ENCODE peak calls at places on chromosomes 7 and 10, in six cellular contexts. One of them, this sample, is unnamed.

GRCh38 chr7:55050286-55050685 is 31.5 kb downstream of the EGFR start:
- DNase-seq in left ventricle myocardium inferior: no peak
- DNase-seq in cardiac muscle cell: no peak
- DNase-seq in tibial artery: no peak
- DNase-seq in CD8-positive, alpha-beta memory T cell: no peak
- DNase-seq in neural progenitor cell: no peak
- DNase-seq in this sample: no peak

GRCh38 chr10:110456046-110456445 is 41.7 kb upstream of the DUSP5 start:
- DNase-seq in left ventricle myocardium inferior: no peak
- DNase-seq in cardiac muscle cell: no peak
- DNase-seq in tibial artery: no peak
- DNase-seq in CD8-positive, alpha-beta memory T cell: no peak
- DNase-seq in neural progenitor cell: no peak
- DNase-seq in this sample: peak; percentile 86

GRCh38 chr10:88541116-88541626 is 41.9 kb downstream of the RNLS start:
- DNase-seq in left ventricle myocardium inferior: no peak
- DNase-seq in cardiac muscle cell: no peak
- DNase-seq in tibial artery: no peak
- DNase-seq in CD8-positive, alpha-beta memory T cell: no peak
- DNase-seq in neural progenitor cell: no peak
- DNase-seq in this sample: no peak

GRCh38 chr10:79375321-79376077 is 28.2 kb downstream of the PPIF start:
- DNase-seq in left ventricle myocardium inferior: no peak
- DNase-seq in cardiac muscle cell: peak; percentile 19
- DNase-seq in tibial artery: peak; percentile 61
- DNase-seq in CD8-positive, alpha-beta memory T cell: no peak
- DNase-seq in neural progenitor cell: no peak
- DNase-seq in this sample: no peak

GRCh38 chr10:69246581-69247312 is 26.6 kb downstream of the HKDC1 start:
- DNase-seq in left ventricle myocardium inferior: no peak
- DNase-seq in cardiac muscle cell: no peak
- DNase-seq in tibial artery: no peak
- DNase-seq in CD8-positive, alpha-beta memory T cell: no peak
- DNase-seq in neural progenitor cell: no peak
- DNase-seq in this sample: no peak

GRCh38 chr7:128027485-128027980 is 3.7 kb downstream of the LRRC4 start:
- DNase-seq in left ventricle myocardium inferior: no peak
- DNase-seq in cardiac muscle cell: no peak
- DNase-seq in tibial artery: no peak
- DNase-seq in CD8-positive, alpha-beta memory T cell: no peak
- DNase-seq in neural progenitor cell: peak; percentile 82
- DNase-seq in this sample: peak; percentile 89

GRCh38 chr7:103564416-103564815 is 118.4 kb upstream of the SLC26A5 start:
- DNase-seq in left ventricle myocardium inferior: no peak
- DNase-seq in cardiac muscle cell: peak; percentile 9
- DNase-seq in tibial artery: no peak
- DNase-seq in CD8-positive, alpha-beta memory T cell: no peak
- DNase-seq in neural progenitor cell: no peak
- DNase-seq in this sample: no peak

GRCh38 chr10:89535185-89536012 is at the start of gene SLC16A12:
- DNase-seq in left ventricle myocardium inferior: peak; percentile 37
- DNase-seq in cardiac muscle cell: peak; percentile 78
- DNase-seq in tibial artery: no peak
- DNase-seq in CD8-positive, alpha-beta memory T cell: no peak
- DNase-seq in neural progenitor cell: peak; percentile 87
- DNase-seq in this sample: no peak

GRCh38 chr7:120988591-120989299 is at the start of gene CPED1:
- DNase-seq in left ventricle myocardium inferior: peak; percentile 84
- DNase-seq in cardiac muscle cell: peak; percentile 72
- DNase-seq in tibial artery: peak; percentile 92
- DNase-seq in CD8-positive, alpha-beta memory T cell: peak; percentile 44
- DNase-seq in neural progenitor cell: peak; percentile 77
- DNase-seq in this sample: peak; percentile 82

GRCh38 chr7:79298145-79298760 is 155.2 kb downstream of the MAGI2 start:
- DNase-seq in left ventricle myocardium inferior: no peak
- DNase-seq in cardiac muscle cell: peak; percentile 61
- DNase-seq in tibial artery: no peak
- DNase-seq in CD8-positive, alpha-beta memory T cell: no peak
- DNase-seq in neural progenitor cell: peak; percentile 37
- DNase-seq in this sample: peak; percentile 68

GRCh38 chr10:126599949-126600627 is 70.4 kb downstream of the C10orf90 start:
- DNase-seq in left ventricle myocardium inferior: no peak
- DNase-seq in cardiac muscle cell: no peak
- DNase-seq in tibial artery: no peak
- DNase-seq in CD8-positive, alpha-beta memory T cell: no peak
- DNase-seq in neural progenitor cell: peak; percentile 21
- DNase-seq in this sample: no peak

GRCh38 chr10:6271663-6272062 is 68.9 kb downstream of the PFKFB3 start:
- DNase-seq in left ventricle myocardium inferior: no peak
- DNase-seq in cardiac muscle cell: no peak
- DNase-seq in tibial artery: no peak
- DNase-seq in CD8-positive, alpha-beta memory T cell: no peak
- DNase-seq in neural progenitor cell: no peak
- DNase-seq in this sample: no peak

GRCh38 chr7:41459183-41459582 is 243.7 kb downstream of the INHBA start:
- DNase-seq in left ventricle myocardium inferior: no peak
- DNase-seq in cardiac muscle cell: no peak
- DNase-seq in tibial artery: no peak
- DNase-seq in CD8-positive, alpha-beta memory T cell: no peak
- DNase-seq in neural progenitor cell: no peak
- DNase-seq in this sample: no peak

GRCh38 chr7:43906327-43907010 is at the start of gene URGCP:
- DNase-seq in left ventricle myocardium inferior: peak; percentile 59
- DNase-seq in cardiac muscle cell: peak; percentile 63
- DNase-seq in tibial artery: peak; percentile 71
- DNase-seq in CD8-positive, alpha-beta memory T cell: peak; percentile 68
- DNase-seq in neural progenitor cell: peak; percentile 79
- DNase-seq in this sample: peak; percentile 54

GRCh38 chr7:134071355-134072331 is 55.5 kb upstream of the LRGUK start:
- DNase-seq in left ventricle myocardium inferior: no peak
- DNase-seq in cardiac muscle cell: no peak
- DNase-seq in tibial artery: no peak
- DNase-seq in CD8-positive, alpha-beta memory T cell: no peak
- DNase-seq in neural progenitor cell: no peak
- DNase-seq in this sample: no peak

GRCh38 chr10:24278519-24278889 is 69.6 kb downstream of the KIAA1217 start:
- DNase-seq in left ventricle myocardium inferior: no peak
- DNase-seq in cardiac muscle cell: no peak
- DNase-seq in tibial artery: no peak
- DNase-seq in CD8-positive, alpha-beta memory T cell: no peak
- DNase-seq in neural progenitor cell: no peak
- DNase-seq in this sample: no peak

GRCh38 chr7:128876127-128876526 is 13.5 kb downstream of the ATP6V1F start:
- DNase-seq in left ventricle myocardium inferior: no peak
- DNase-seq in cardiac muscle cell: no peak
- DNase-seq in tibial artery: no peak
- DNase-seq in CD8-positive, alpha-beta memory T cell: no peak
- DNase-seq in neural progenitor cell: no peak
- DNase-seq in this sample: no peak

GRCh38 chr7:14902589-14902963 is at the start of gene DGKB:
- DNase-seq in left ventricle myocardium inferior: peak; percentile 20
- DNase-seq in cardiac muscle cell: peak; percentile 40
- DNase-seq in tibial artery: no peak
- DNase-seq in CD8-positive, alpha-beta memory T cell: no peak
- DNase-seq in neural progenitor cell: peak; percentile 70
- DNase-seq in this sample: peak; percentile 20

GRCh38 chr7:123051916-123052315 is 56.4 kb upstream of the TAS2R16 start:
- DNase-seq in left ventricle myocardium inferior: no peak
- DNase-seq in cardiac muscle cell: no peak
- DNase-seq in tibial artery: no peak
- DNase-seq in CD8-positive, alpha-beta memory T cell: no peak
- DNase-seq in neural progenitor cell: no peak
- DNase-seq in this sample: no peak

GRCh38 chr10:61785410-61786105 is 115.9 kb upstream of the ARID5B start:
- DNase-seq in left ventricle myocardium inferior: no peak
- DNase-seq in cardiac muscle cell: no peak
- DNase-seq in tibial artery: no peak
- DNase-seq in CD8-positive, alpha-beta memory T cell: no peak
- DNase-seq in neural progenitor cell: no peak
- DNase-seq in this sample: no peak

GRCh38 chr7:31071316-31071715 is 19.2 kb downstream of the ADCYAP1R1 start:
- DNase-seq in left ventricle myocardium inferior: peak; percentile 37
- DNase-seq in cardiac muscle cell: no peak
- DNase-seq in tibial artery: no peak
- DNase-seq in CD8-positive, alpha-beta memory T cell: peak; percentile 13
- DNase-seq in neural progenitor cell: no peak
- DNase-seq in this sample: no peak

GRCh38 chr10:75450062-75450429 is 18.6 kb downstream of the LRMDA start:
- DNase-seq in left ventricle myocardium inferior: no peak
- DNase-seq in cardiac muscle cell: no peak
- DNase-seq in tibial artery: no peak
- DNase-seq in CD8-positive, alpha-beta memory T cell: no peak
- DNase-seq in neural progenitor cell: no peak
- DNase-seq in this sample: no peak

GRCh38 chr10:31905586-31905985 is 23.0 kb downstream of the ARHGAP12 start:
- DNase-seq in left ventricle myocardium inferior: no peak
- DNase-seq in cardiac muscle cell: no peak
- DNase-seq in tibial artery: no peak
- DNase-seq in CD8-positive, alpha-beta memory T cell: no peak
- DNase-seq in neural progenitor cell: no peak
- DNase-seq in this sample: no peak

GRCh38 chr10:104046651-104047050 is 39.0 kb downstream of the COL17A1 start:
- DNase-seq in left ventricle myocardium inferior: no peak
- DNase-seq in cardiac muscle cell: no peak
- DNase-seq in tibial artery: no peak
- DNase-seq in CD8-positive, alpha-beta memory T cell: no peak
- DNase-seq in neural progenitor cell: no peak
- DNase-seq in this sample: no peak

GRCh38 chr10:126598009-126598408 is 72.5 kb downstream of the C10orf90 start:
- DNase-seq in left ventricle myocardium inferior: no peak
- DNase-seq in cardiac muscle cell: peak; percentile 48
- DNase-seq in tibial artery: no peak
- DNase-seq in CD8-positive, alpha-beta memory T cell: no peak
- DNase-seq in neural progenitor cell: peak; percentile 66
- DNase-seq in this sample: peak; percentile 73

GRCh38 chr10:3162533-3162932 is 10.0 kb downstream of the PITRM1 start:
- DNase-seq in left ventricle myocardium inferior: no peak
- DNase-seq in cardiac muscle cell: no peak
- DNase-seq in tibial artery: no peak
- DNase-seq in CD8-positive, alpha-beta memory T cell: no peak
- DNase-seq in neural progenitor cell: no peak
- DNase-seq in this sample: no peak

GRCh38 chr10:13528875-13529713 is at the start of gene BEND7:
- DNase-seq in left ventricle myocardium inferior: peak; percentile 53
- DNase-seq in cardiac muscle cell: peak; percentile 79
- DNase-seq in tibial artery: no peak
- DNase-seq in CD8-positive, alpha-beta memory T cell: no peak
- DNase-seq in neural progenitor cell: peak; percentile 73
- DNase-seq in this sample: peak; percentile 21

GRCh38 chr10:17783751-17784150 is 25.4 kb upstream of the MRC1 start:
- DNase-seq in left ventricle myocardium inferior: no peak
- DNase-seq in cardiac muscle cell: no peak
- DNase-seq in tibial artery: no peak
- DNase-seq in CD8-positive, alpha-beta memory T cell: no peak
- DNase-seq in neural progenitor cell: no peak
- DNase-seq in this sample: no peak

GRCh38 chr7:147432068-147432467 is 1158.5 kb upstream of the C7orf33 start:
- DNase-seq in left ventricle myocardium inferior: no peak
- DNase-seq in cardiac muscle cell: peak; percentile 54
- DNase-seq in tibial artery: no peak
- DNase-seq in CD8-positive, alpha-beta memory T cell: no peak
- DNase-seq in neural progenitor cell: peak; percentile 76
- DNase-seq in this sample: peak; percentile 12

GRCh38 chr7:556837-557555 is 37.4 kb upstream of the PDGFA start:
- DNase-seq in left ventricle myocardium inferior: no peak
- DNase-seq in cardiac muscle cell: no peak
- DNase-seq in tibial artery: no peak
- DNase-seq in CD8-positive, alpha-beta memory T cell: no peak
- DNase-seq in neural progenitor cell: no peak
- DNase-seq in this sample: no peak

GRCh38 chr7:23347007-23347681 is 48.0 kb downstream of the MALSU1 start:
- DNase-seq in left ventricle myocardium inferior: no peak
- DNase-seq in cardiac muscle cell: no peak
- DNase-seq in tibial artery: no peak
- DNase-seq in CD8-positive, alpha-beta memory T cell: no peak
- DNase-seq in neural progenitor cell: no peak
- DNase-seq in this sample: no peak
- H3K4me3 ChIP-seq in left ventricle myocardium inferior: no peak overlapping the region
- H3K4me3 ChIP-seq in cardiac muscle cell: no peak overlapping the region
- H3K4me3 ChIP-seq in tibial artery: no peak overlapping the region
- H3K4me3 ChIP-seq in CD8-positive, alpha-beta memory T cell: no peak overlapping the region
- H3K4me3 ChIP-seq in neural progenitor cell: no peak overlapping the region
- H3K4me3 ChIP-seq in this sample: no peak overlapping the region

DNA sequence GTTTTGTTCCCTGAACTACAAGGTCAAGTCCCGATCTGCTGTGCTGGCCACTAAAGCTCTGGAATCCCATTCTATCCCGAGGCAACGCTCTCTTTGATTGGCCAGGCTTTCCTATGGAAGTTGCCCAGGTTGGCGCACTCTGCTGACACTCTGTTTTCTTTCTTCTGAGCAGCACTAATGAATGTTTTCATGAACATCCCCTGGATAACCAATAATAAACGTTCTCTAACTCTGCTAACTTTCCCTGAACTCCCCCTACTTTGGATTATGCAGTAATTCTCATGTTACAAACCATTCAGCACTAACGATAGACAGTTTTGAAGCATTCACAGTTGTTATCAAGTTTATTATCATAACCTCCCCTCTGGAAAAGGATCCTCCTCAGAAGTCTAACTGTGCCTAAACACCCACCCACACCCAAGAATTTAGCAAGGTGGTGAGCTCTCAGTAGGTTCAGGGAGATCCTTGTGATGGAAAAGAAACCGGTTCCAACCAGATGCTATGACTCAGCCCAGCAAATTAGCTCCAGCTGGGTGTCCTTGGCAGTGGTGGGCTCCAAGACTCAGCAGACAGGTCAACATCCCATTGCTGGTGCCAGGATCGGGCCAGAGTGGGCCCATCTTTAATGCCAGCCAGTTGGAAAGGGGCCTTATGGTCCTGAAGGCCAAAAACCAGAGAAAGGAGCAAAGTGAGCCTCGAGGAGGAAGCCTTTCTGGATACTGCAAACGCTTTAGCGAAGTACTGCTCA is 68.4 kb downstream of the CREB3L2 start:
- DNase-seq in left ventricle myocardium inferior: no peak
- DNase-seq in cardiac muscle cell: no peak
- DNase-seq in tibial artery: peak; percentile 85
- DNase-seq in CD8-positive, alpha-beta memory T cell: no peak
- DNase-seq in neural progenitor cell: no peak
- DNase-seq in this sample: peak; percentile 20
- H3K27ac ChIP-seq in left ventricle myocardium inferior: peak overlapping the region; percentile 56
- H3K27ac ChIP-seq in cardiac muscle cell: peak overlapping the region; percentile 83
- H3K27ac ChIP-seq in tibial artery: peak overlapping the region; percentile 70
- H3K27ac ChIP-seq in CD8-positive, alpha-beta memory T cell: peak overlapping the region; percentile 57
- H3K27ac ChIP-seq in neural progenitor cell: no peak overlapping the region
- H3K27ac ChIP-seq in this sample: no peak overlapping the region

GRCh38 chr10:49520122-49520775 is 18.7 kb downstream of the ERCC6 start:
- DNase-seq in left ventricle myocardium inferior: no peak
- DNase-seq in cardiac muscle cell: no peak
- DNase-seq in tibial artery: no peak
- DNase-seq in CD8-positive, alpha-beta memory T cell: no peak
- DNase-seq in neural progenitor cell: no peak
- DNase-seq in this sample: no peak
- H3K4me1 ChIP-seq in left ventricle myocardium inferior: peaks cover 56% of the 10 kb centered on the region
- H3K4me1 ChIP-seq in cardiac muscle cell: no peaks in the 10 kb centered on the region
- H3K4me1 ChIP-seq in tibial artery: no peaks in the 10 kb centered on the region
- H3K4me1 ChIP-seq in CD8-positive, alpha-beta memory T cell: no peaks in the 10 kb centered on the region
- H3K4me1 ChIP-seq in neural progenitor cell: peaks cover 6% of the 10 kb centered on the region
- H3K4me1 ChIP-seq in this sample: no peaks in the 10 kb centered on the region

GRCh38 chr7:16655394-16655793 is 9.4 kb downstream of the BZW2 start:
- DNase-seq in left ventricle myocardium inferior: no peak
- DNase-seq in cardiac muscle cell: no peak
- DNase-seq in tibial artery: no peak
- DNase-seq in CD8-positive, alpha-beta memory T cell: no peak
- DNase-seq in neural progenitor cell: no peak
- DNase-seq in this sample: no peak
- H3K4me3 ChIP-seq in left ventricle myocardium inferior: no peak overlapping the region
- H3K4me3 ChIP-seq in cardiac muscle cell: no peak overlapping the region
- H3K4me3 ChIP-seq in tibial artery: no peak overlapping the region
- H3K4me3 ChIP-seq in CD8-positive, alpha-beta memory T cell: no peak overlapping the region
- H3K4me3 ChIP-seq in neural progenitor cell: no peak overlapping the region
- H3K4me3 ChIP-seq in this sample: no peak overlapping the region

This sample was measured in SJCRH30.